ENCODE peak calls at places on chromosome 4, in ten cellular contexts. S, L, O, Q, B, P, E, I, Y and H are unnamed samples.

GRCh38 chr4:98510757-98511517 is 147.5 kb downstream of the TSPAN5 start:
- DNase-seq in S (no peak), L (no peak), O (peak; percentile 94), Q (peak; percentile 34), B (no peak), P (peak; percentile 93), E (no peak), I (no peak), Y (no peak), H (no peak)

GRCh38 chr4:85734446-85734845 is 259.5 kb downstream of the ARHGAP24 start:
- DNase-seq in S (no peak), L (no peak), O (peak; percentile 35), Q (no peak), B (no peak), P (no peak), E (no peak), I (no peak), Y (no peak), H (no peak)

GRCh38 chr4:155107059-155107458 is 101.4 kb upstream of the NPY2R start:
- DNase-seq in S (no peak), L (no peak), O (no peak), Q (no peak), B (no peak), P (no peak), E (no peak), I (no peak), Y (no peak), H (no peak)

GRCh38 chr4:156547439-156547838 is 424.2 kb downstream of the PDGFC start:
- DNase-seq in S (no peak), L (no peak), O (peak; percentile 98), Q (no peak), B (no peak), P (peak; percentile 77), E (no peak), I (no peak), Y (no peak), H (no peak)

GRCh38 chr4:48543796-48544195 is 53.7 kb downstream of the ZAR1 start:
- DNase-seq in S (no peak), L (no peak), O (peak; percentile 37), Q (no peak), B (no peak), P (no peak), E (no peak), I (no peak), Y (no peak), H (no peak)

GRCh38 chr4:125387770-125388169 is 73.0 kb downstream of the FAT4 start:
- DNase-seq in S (no peak), L (no peak), O (peak; percentile 50), Q (no peak), B (no peak), P (no peak), E (no peak), I (no peak), Y (no peak), H (no peak)

GRCh38 chr4:122826596-122827257 is at the start of gene FGF2:
- DNase-seq in S (no peak), L (peak; percentile 92), O (peak; percentile 77), Q (peak; percentile 17), B (peak; percentile 31), P (no peak), E (peak; percentile 68), I (peak; percentile 85), Y (no peak), H (peak; percentile 40)

GRCh38 chr4:181854142-181854541 is 389.1 kb upstream of the TENM3 start:
- DNase-seq in S (no peak), L (no peak), O (peak; percentile 33), Q (no peak), B (no peak), P (peak; percentile 45), E (no peak), I (no peak), Y (no peak), H (no peak)

GRCh38 chr4:54525602-54526001 is 132.2 kb upstream of the KIT start:
- DNase-seq in S (no peak), L (no peak), O (peak; percentile 85), Q (no peak), B (no peak), P (peak; percentile 60), E (no peak), I (no peak), Y (no peak), H (no peak)

GRCh38 chr4:15018389-15018788 is 16.1 kb downstream of the CPEB2 start:
- DNase-seq in S (no peak), L (no peak), O (no peak), Q (no peak), B (no peak), P (no peak), E (no peak), I (no peak), Y (no peak), H (no peak)

GRCh38 chr4:157898836-157899605 is 273.8 kb downstream of the GASK1B start:
- DNase-seq in S (no peak), L (no peak), O (peak; percentile 71), Q (no peak), B (no peak), P (no peak), E (no peak), I (no peak), Y (no peak), H (no peak)

GRCh38 chr4:153156263-153156662 is 48.0 kb upstream of the TRIM2 start:
- DNase-seq in S (no peak), L (no peak), O (peak; percentile 5), Q (peak; percentile 34), B (no peak), P (no peak), E (no peak), I (no peak), Y (no peak), H (no peak)

GRCh38 chr4:108783666-108784463 is 21.0 kb upstream of the ETNPPL start:
- DNase-seq in S (no peak), L (no peak), O (no peak), Q (no peak), B (no peak), P (no peak), E (no peak), I (no peak), Y (no peak), H (no peak)

GRCh38 chr4:120731561-120731960 is 191.0 kb downstream of the PRDM5 start:
- DNase-seq in S (no peak), L (no peak), O (peak; percentile 46), Q (no peak), B (no peak), P (no peak), E (no peak), I (no peak), Y (no peak), H (no peak)

GRCh38 chr4:105059337-105059736 is 87.3 kb upstream of the TET2 start:
- DNase-seq in S (no peak), L (no peak), O (peak; percentile 30), Q (no peak), B (no peak), P (no peak), E (no peak), I (no peak), Y (no peak), H (no peak)

GRCh38 chr4:118285931-118286330 is 66.9 kb downstream of the PRSS12 start:
- DNase-seq in S (no peak), L (no peak), O (no peak), Q (no peak), B (no peak), P (no peak), E (no peak), I (no peak), Y (no peak), H (no peak)

GRCh38 chr4:13815231-13815630 is 187.7 kb upstream of the BOD1L1 start:
- DNase-seq in S (no peak), L (no peak), O (no peak), Q (no peak), B (no peak), P (no peak), E (no peak), I (no peak), Y (no peak), H (no peak)

GRCh38 chr4:161252520-161253141 is 911.2 kb downstream of the FSTL5 start:
- DNase-seq in S (no peak), L (no peak), O (peak; percentile 4), Q (no peak), B (no peak), P (no peak), E (no peak), I (no peak), Y (no peak), H (no peak)

GRCh38 chr4:95693594-95693993 is 144.8 kb upstream of the UNC5C start:
- DNase-seq in S (no peak), L (no peak), O (peak; percentile 13), Q (no peak), B (no peak), P (no peak), E (no peak), I (no peak), Y (no peak), H (no peak)

GRCh38 chr4:8218371-8219050 is 19.4 kb downstream of the SH3TC1 start:
- DNase-seq in S (no peak), L (no peak), O (no peak), Q (no peak), B (no peak), P (no peak), E (no peak), I (no peak), Y (no peak), H (no peak)

GRCh38 chr4:76867880-76868655 is 29.9 kb downstream of the SOWAHB start:
- DNase-seq in S (peak; percentile 11), L (no peak), O (no peak), Q (no peak), B (peak; percentile 51), P (no peak), E (no peak), I (peak; percentile 58), Y (no peak), H (no peak)

GRCh38 chr4:85498068-85498733 is 23.3 kb downstream of the ARHGAP24 start:
- DNase-seq in S (no peak), L (peak; percentile 82), O (peak; percentile 74), Q (no peak), B (peak; percentile 61), P (no peak), E (peak; percentile 79), I (no peak), Y (no peak), H (no peak)

GRCh38 chr4:95510145-95510544 is 38.6 kb downstream of the UNC5C start:
- DNase-seq in S (no peak), L (no peak), O (peak; percentile 35), Q (no peak), B (no peak), P (no peak), E (no peak), I (no peak), Y (no peak), H (no peak)

GRCh38 chr4:176274441-176274840 is 5.4 kb upstream of the ASB5 start:
- DNase-seq in S (no peak), L (no peak), O (peak; percentile 66), Q (no peak), B (no peak), P (peak; percentile 17), E (no peak), I (no peak), Y (no peak), H (no peak)

GRCh38 chr4:154998284-154998683 is 210.2 kb upstream of the NPY2R start:
- DNase-seq in S (no peak), L (no peak), O (peak; percentile 25), Q (no peak), B (no peak), P (no peak), E (no peak), I (no peak), Y (no peak), H (no peak)

GRCh38 chr4:168574581-168575295 is 77.9 kb downstream of the PALLD start:
- DNase-seq in S (no peak), L (no peak), O (peak; percentile 84), Q (no peak), B (no peak), P (no peak), E (no peak), I (no peak), Y (no peak), H (no peak)

GRCh38 chr4:86223472-86223871 is 136.4 kb downstream of the MAPK10 start:
- DNase-seq in S (no peak), L (no peak), O (peak; percentile 46), Q (no peak), B (no peak), P (peak; percentile 17), E (no peak), I (no peak), Y (no peak), H (peak; percentile 19)

GRCh38 chr4:54091637-54092404 is 8.1 kb upstream of the GSX2 start:
- DNase-seq in S (peak; percentile 54), L (peak; percentile 94), O (peak; percentile 62), Q (peak; percentile 71), B (peak; percentile 73), P (no peak), E (peak; percentile 83), I (peak; percentile 64), Y (peak; percentile 71), H (peak; percentile 81)